ENCODE peak calls at places on chromosome 1, in seven cellular contexts. One of them, this sample, is unnamed.

GRCh38 chr1:226643167-226643566 is 94.6 kb downstream of the STUM start:
- DNase-seq in A549: no peak
- DNase-seq in stomach: no peak
- DNase-seq in fibroblast of the aortic adventitia: no peak
- DNase-seq in K562: peak; percentile 83
- DNase-seq in omental fat pad: no peak
- DNase-seq in bronchial epithelial cell: peak; percentile 83
- DNase-seq in this sample: no peak

GRCh38 chr1:147292012-147292411 is 49.5 kb downstream of the CHD1L start:
- DNase-seq in bronchial epithelial cell: peak; percentile 74
- DNase-seq in omental fat pad: no peak
- DNase-seq in fibroblast of the aortic adventitia: peak; percentile 84
- DNase-seq in stomach: no peak
- DNase-seq in K562: no peak
- DNase-seq in A549: no peak
- DNase-seq in this sample: peak; percentile 23

GRCh38 chr1:77683142-77683835 is 831 bp upstream of the ZZZ3 start:
- DNase-seq in fibroblast of the aortic adventitia: peak; percentile 85
- DNase-seq in bronchial epithelial cell: peak; percentile 69
- DNase-seq in omental fat pad: peak; percentile 60
- DNase-seq in stomach: peak; percentile 93
- DNase-seq in K562: peak; percentile 94
- DNase-seq in A549: peak; percentile 59
- DNase-seq in this sample: peak; percentile 72

GRCh38 chr1:114510235-114511047 is 562 bp downstream of the TRIM33 start:
- DNase-seq in bronchial epithelial cell: peak; percentile 44
- DNase-seq in A549: peak; percentile 36
- DNase-seq in fibroblast of the aortic adventitia: peak; percentile 26
- DNase-seq in omental fat pad: no peak
- DNase-seq in stomach: peak; percentile 62
- DNase-seq in K562: peak; percentile 89
- DNase-seq in this sample: no peak

GRCh38 chr1:14880456-14881316 is 272.9 kb upstream of the TMEM51 start:
- DNase-seq in stomach: peak; percentile 57
- DNase-seq in bronchial epithelial cell: peak; percentile 82
- DNase-seq in K562: no peak
- DNase-seq in fibroblast of the aortic adventitia: peak; percentile 66
- DNase-seq in A549: no peak
- DNase-seq in omental fat pad: no peak
- DNase-seq in this sample: peak; percentile 32

GRCh38 chr1:161885013-161885412 is 118.9 kb downstream of the ATF6 start:
- DNase-seq in K562: no peak
- DNase-seq in fibroblast of the aortic adventitia: peak; percentile 77
- DNase-seq in omental fat pad: no peak
- DNase-seq in bronchial epithelial cell: peak; percentile 87
- DNase-seq in stomach: no peak
- DNase-seq in A549: peak; percentile 17
- DNase-seq in this sample: no peak

GRCh38 chr1:81574365-81574764 is 226.4 kb upstream of the ADGRL2 start:
- DNase-seq in A549: no peak
- DNase-seq in fibroblast of the aortic adventitia: no peak
- DNase-seq in bronchial epithelial cell: no peak
- DNase-seq in omental fat pad: no peak
- DNase-seq in stomach: no peak
- DNase-seq in K562: no peak
- DNase-seq in this sample: no peak

GRCh38 chr1:62271137-62271536 is 48.1 kb downstream of the KANK4 start:
- DNase-seq in omental fat pad: no peak
- DNase-seq in fibroblast of the aortic adventitia: no peak
- DNase-seq in stomach: no peak
- DNase-seq in K562: no peak
- DNase-seq in bronchial epithelial cell: no peak
- DNase-seq in A549: no peak
- DNase-seq in this sample: no peak

GRCh38 chr1:26536521-26536920 is 7.0 kb downstream of the RPS6KA1 start:
- DNase-seq in K562: no peak
- DNase-seq in omental fat pad: no peak
- DNase-seq in A549: no peak
- DNase-seq in bronchial epithelial cell: no peak
- DNase-seq in fibroblast of the aortic adventitia: no peak
- DNase-seq in stomach: no peak
- DNase-seq in this sample: no peak

GRCh38 chr1:109732390-109732763 is 8.5 kb downstream of the GSTM3 start:
- DNase-seq in A549: no peak
- DNase-seq in bronchial epithelial cell: no peak
- DNase-seq in fibroblast of the aortic adventitia: no peak
- DNase-seq in omental fat pad: no peak
- DNase-seq in K562: no peak
- DNase-seq in stomach: no peak
- DNase-seq in this sample: no peak

GRCh38 chr1:65449214-65449823 is 28.9 kb downstream of the LEPR start:
- DNase-seq in fibroblast of the aortic adventitia: no peak
- DNase-seq in omental fat pad: no peak
- DNase-seq in K562: no peak
- DNase-seq in A549: no peak
- DNase-seq in stomach: no peak
- DNase-seq in bronchial epithelial cell: no peak
- DNase-seq in this sample: no peak
- TF ChIP-seq CTCF in fibroblast of the aortic adventitia: no peak
- TF ChIP-seq CTCF in omental fat pad: no peak
- TF ChIP-seq CTCF in K562: no peak
- TF ChIP-seq CTCF in A549: no peak
- TF ChIP-seq CTCF in stomach: no peak
- TF ChIP-seq CTCF in bronchial epithelial cell: peak; percentile 15
- TF ChIP-seq CTCF in this sample: no peak

GRCh38 chr1:47972864-47973437 is 24.2 kb downstream of the TRABD2B start:
- DNase-seq in A549: no peak
- DNase-seq in fibroblast of the aortic adventitia: no peak
- DNase-seq in omental fat pad: no peak
- DNase-seq in K562: peak; percentile 18
- DNase-seq in stomach: no peak
- DNase-seq in bronchial epithelial cell: no peak
- DNase-seq in this sample: no peak
- TF ChIP-seq CTCF in A549: peak; percentile 7
- TF ChIP-seq CTCF in fibroblast of the aortic adventitia: no peak
- TF ChIP-seq CTCF in omental fat pad: no peak
- TF ChIP-seq CTCF in K562: no peak
- TF ChIP-seq CTCF in stomach: no peak
- TF ChIP-seq CTCF in bronchial epithelial cell: peak; percentile 54
- TF ChIP-seq CTCF in this sample: peak; percentile 18

DNA sequence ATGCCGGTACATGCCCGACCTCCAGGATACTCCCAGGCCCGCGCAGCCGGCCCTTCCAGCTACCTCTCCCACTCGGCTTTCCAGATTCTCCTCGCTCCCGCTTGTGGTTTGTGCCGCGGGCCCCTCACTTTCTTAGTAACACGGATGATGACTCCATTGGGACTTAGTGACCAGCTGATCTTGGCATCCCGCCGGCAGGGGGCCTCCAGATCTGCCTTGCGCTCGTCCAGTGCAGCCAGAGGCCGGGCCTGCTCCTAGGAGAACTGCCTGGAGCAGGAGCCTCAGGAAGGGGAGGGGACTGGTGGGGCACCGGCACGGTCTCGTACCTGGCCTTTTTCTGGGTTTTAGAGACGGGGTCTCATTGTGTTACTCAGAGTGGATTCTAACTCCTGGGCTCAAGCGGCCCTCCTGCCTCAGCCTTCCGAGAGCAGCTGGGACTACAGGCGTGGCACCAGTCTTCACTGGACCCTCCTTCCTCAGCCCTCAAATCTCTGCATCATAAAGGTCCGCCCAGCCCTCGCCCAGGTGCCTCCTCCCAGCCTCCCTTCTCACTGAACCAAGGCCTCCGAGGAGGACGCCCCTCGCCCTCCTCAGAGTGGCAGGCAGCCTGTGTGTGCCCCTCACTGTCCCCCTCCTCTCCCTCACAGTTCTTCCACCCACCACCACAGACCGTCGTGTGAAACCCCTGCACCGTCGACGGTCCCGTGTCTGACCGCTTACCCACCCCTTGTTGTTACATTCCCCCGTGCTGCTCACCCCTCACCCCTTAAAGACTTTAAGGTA is 78.6 kb downstream of the SLC25A24 start:
- DNase-seq in omental fat pad: no peak
- DNase-seq in A549: no peak
- DNase-seq in K562: peak; percentile 73
- DNase-seq in bronchial epithelial cell: no peak
- DNase-seq in fibroblast of the aortic adventitia: no peak
- DNase-seq in stomach: no peak
- DNase-seq in this sample: no peak
- TF ChIP-seq CTCF in omental fat pad: no peak
- TF ChIP-seq CTCF in A549: no peak
- TF ChIP-seq CTCF in K562: peak; percentile 57
- TF ChIP-seq CTCF in bronchial epithelial cell: peak; percentile 7
- TF ChIP-seq CTCF in fibroblast of the aortic adventitia: no peak
- TF ChIP-seq CTCF in stomach: no peak
- TF ChIP-seq CTCF in this sample: no peak

GRCh38 chr1:244029137-244029536 is 21.9 kb upstream of the ZBTB18 start:
- DNase-seq in stomach: no peak
- DNase-seq in omental fat pad: no peak
- DNase-seq in K562: no peak
- DNase-seq in A549: no peak
- DNase-seq in bronchial epithelial cell: no peak
- DNase-seq in fibroblast of the aortic adventitia: peak; percentile 9
- DNase-seq in this sample: no peak
- TF ChIP-seq CTCF in stomach: no peak
- TF ChIP-seq CTCF in omental fat pad: no peak
- TF ChIP-seq CTCF in K562: no peak
- TF ChIP-seq CTCF in A549: peak; percentile 28
- TF ChIP-seq CTCF in bronchial epithelial cell: no peak
- TF ChIP-seq CTCF in fibroblast of the aortic adventitia: peak; percentile 13
- TF ChIP-seq CTCF in this sample: no peak

DNA sequence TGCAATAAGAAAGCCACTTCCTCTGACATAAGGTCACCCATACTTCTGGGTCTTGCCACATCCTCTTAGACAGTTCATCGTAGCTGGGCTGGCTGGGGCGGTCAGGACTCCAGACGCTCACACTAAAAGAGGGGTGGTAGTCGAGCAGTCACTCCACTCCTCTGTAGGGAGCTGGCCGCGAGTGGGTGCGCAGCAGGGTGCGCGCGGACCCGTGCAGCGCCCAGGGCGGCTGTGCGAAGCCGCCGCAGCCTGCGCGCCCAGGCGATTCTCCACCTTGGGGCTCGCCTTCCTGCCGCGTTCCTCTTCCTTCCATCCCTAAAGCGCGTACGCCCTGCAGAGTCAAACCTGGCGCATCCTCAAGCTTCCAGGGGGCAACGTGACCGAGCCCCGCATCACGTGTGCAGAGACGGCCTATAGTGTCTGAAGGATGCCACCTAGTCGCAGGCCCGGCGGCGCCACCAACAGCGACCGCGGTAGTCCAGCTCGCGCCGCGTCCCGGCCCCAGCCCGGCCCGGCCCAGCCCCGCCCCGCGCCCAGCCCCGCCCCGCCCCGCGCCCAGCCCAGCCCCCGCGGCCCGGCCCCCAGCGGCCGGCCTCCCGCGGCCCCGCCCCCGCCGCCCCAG is 360 bp upstream of the PRDX6 start:
- DNase-seq in K562: peak; percentile 97
- DNase-seq in omental fat pad: no peak
- DNase-seq in A549: peak; percentile 91
- DNase-seq in bronchial epithelial cell: peak; percentile 65
- DNase-seq in stomach: peak; percentile 89
- DNase-seq in fibroblast of the aortic adventitia: peak; percentile 76
- DNase-seq in this sample: peak; percentile 57
- TF ChIP-seq CTCF in K562: peak; percentile 17
- TF ChIP-seq CTCF in omental fat pad: no peak
- TF ChIP-seq CTCF in A549: no peak
- TF ChIP-seq CTCF in bronchial epithelial cell: no peak
- TF ChIP-seq CTCF in stomach: no peak
- TF ChIP-seq CTCF in fibroblast of the aortic adventitia: no peak
- TF ChIP-seq CTCF in this sample: no peak

DNA sequence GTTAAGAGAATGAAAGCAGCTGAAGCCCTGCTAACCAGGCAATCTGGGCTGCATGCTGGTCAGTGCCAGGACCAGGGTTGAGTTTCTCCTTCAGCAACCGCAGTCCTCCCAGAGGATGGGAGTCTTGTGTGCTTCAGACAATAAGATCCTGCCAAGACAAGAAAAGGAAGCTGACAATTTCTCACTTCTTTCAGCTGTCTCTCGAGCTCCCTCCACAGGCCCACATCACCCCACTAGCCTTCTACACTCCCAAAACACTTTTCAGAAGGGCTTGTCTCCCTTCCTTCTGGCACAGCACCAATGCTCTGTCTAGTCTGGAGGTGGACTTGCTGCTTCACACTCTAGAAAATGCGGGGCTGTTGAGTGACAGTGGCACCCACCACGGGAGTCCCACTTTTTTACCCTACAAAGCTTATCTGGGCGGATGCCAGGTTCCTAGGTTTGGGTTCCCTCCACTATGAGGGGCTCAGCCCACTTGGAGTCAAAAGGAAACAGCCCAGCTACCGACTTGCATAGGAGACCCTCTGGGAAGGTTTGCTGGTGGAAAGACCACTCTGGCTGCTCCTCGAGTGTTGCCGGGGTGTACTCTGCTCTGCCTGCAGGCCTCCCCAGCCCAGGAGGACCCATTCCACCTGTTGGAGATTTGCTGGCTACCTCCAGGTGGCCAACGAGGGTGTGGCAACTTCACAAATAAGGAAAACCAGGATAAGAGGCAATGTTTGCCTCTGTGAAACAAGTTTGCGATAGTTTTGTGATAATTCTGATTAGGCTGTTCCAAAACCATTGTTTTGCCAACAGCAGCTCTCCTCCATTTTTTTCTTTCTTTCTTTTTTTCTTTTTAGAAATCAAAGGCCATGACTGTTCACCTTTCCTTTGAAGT is 68.9 kb downstream of the TENT5C start:
- DNase-seq in fibroblast of the aortic adventitia: peak; percentile 72
- DNase-seq in K562: peak; percentile 81
- DNase-seq in A549: peak; percentile 19
- DNase-seq in stomach: peak; percentile 77
- DNase-seq in bronchial epithelial cell: peak; percentile 50
- DNase-seq in omental fat pad: no peak
- DNase-seq in this sample: no peak
- TF ChIP-seq CTCF in fibroblast of the aortic adventitia: peak; percentile 53
- TF ChIP-seq CTCF in K562: peak; percentile 81
- TF ChIP-seq CTCF in A549: peak; percentile 22
- TF ChIP-seq CTCF in stomach: no peak
- TF ChIP-seq CTCF in bronchial epithelial cell: peak; percentile 72
- TF ChIP-seq CTCF in omental fat pad: no peak
- TF ChIP-seq CTCF in this sample: peak; percentile 23

DNA sequence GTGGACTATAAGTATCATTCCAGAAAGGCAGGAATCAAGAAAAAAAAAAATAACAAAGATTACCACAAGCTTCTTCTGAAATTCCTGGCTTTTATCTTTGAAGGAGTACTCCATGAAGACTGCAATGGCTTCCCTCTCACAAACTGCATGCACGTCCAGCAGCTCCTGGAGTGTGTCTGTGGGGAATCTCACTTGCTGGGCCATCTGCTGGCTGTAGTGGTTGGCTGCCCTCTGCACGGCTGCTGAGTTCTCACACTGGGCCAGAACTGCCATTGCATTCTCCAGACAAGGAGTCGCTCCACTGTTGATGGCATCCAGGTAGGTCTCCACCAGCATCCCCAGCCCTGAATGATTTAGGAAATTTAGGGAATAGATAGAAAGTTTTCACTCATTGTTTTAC is 23.3 kb upstream of the GBP2 start:
- DNase-seq in stomach: no peak
- DNase-seq in omental fat pad: no peak
- DNase-seq in A549: no peak
- DNase-seq in fibroblast of the aortic adventitia: peak; percentile 58
- DNase-seq in K562: peak; percentile 11
- DNase-seq in bronchial epithelial cell: peak; percentile 10
- DNase-seq in this sample: no peak
- TF ChIP-seq CTCF in stomach: no peak
- TF ChIP-seq CTCF in omental fat pad: no peak
- TF ChIP-seq CTCF in A549: no peak
- TF ChIP-seq CTCF in fibroblast of the aortic adventitia: peak; percentile 64
- TF ChIP-seq CTCF in K562: no peak
- TF ChIP-seq CTCF in bronchial epithelial cell: peak; percentile 22
- TF ChIP-seq CTCF in this sample: peak; percentile 43